ENCODE peak calls at places on chromosomes 13 and 19, in five cellular contexts. V, D, T, W and O are unnamed samples.

GRCh38 chr19:44308011-44308410 is 3.2 kb upstream of the ZNF235 start:
- DNase-seq in V (no peak), D (no peak), T (no peak), W (peak), O (no peak)

GRCh38 chr19:4908781-4909171 is 525 bp upstream of the UHRF1 start:
- DNase-seq in V (no peak), D (no peak), T (no peak), W (no peak), O (no peak)

GRCh38 chr13:44818428-44818827 is 170.8 kb downstream of the NUFIP1 start:
- DNase-seq in V (no peak), D (no peak), T (no peak), W (no peak), O (no peak)

GRCh38 chr13:84439108-84439507 is 556.8 kb upstream of the SLITRK1 start:
- DNase-seq in V (no peak), D (no peak), T (no peak), W (peak), O (no peak)

GRCh38 chr19:14187586-14187985 is 18.4 kb downstream of the ADGRL1 start:
- DNase-seq in V (no peak), D (no peak), T (no peak), W (no peak), O (no peak)

GRCh38 chr13:40136896-40137295 is 481.4 kb downstream of the COG6 start:
- DNase-seq in V (no peak), D (no peak), T (no peak), W (no peak), O (no peak)

GRCh38 chr19:5075603-5076002 is 106.7 kb downstream of the KDM4B start:
- DNase-seq in V (no peak), D (no peak), T (no peak), W (no peak), O (peak)

GRCh38 chr19:14434543-14435319 is 1.6 kb downstream of the PKN1 start:
- DNase-seq in V (peak), D (peak), T (peak), W (no peak), O (peak)

GRCh38 chr13:62483774-62484173 is 1068.1 kb upstream of the PCDH20 start:
- DNase-seq in V (no peak), D (no peak), T (no peak), W (no peak), O (no peak)

GRCh38 chr19:10269333-10270179 is 1.4 kb upstream of the ICAM1 start:
- DNase-seq in V (peak), D (peak), T (peak), W (no peak), O (peak)

GRCh38 chr13:100673831-100674362 is 698 bp downstream of the TMTC4 start:
- DNase-seq in V (peak), D (peak), T (peak), W (peak), O (peak)

GRCh38 chr13:32849369-32849768 is 166.9 kb upstream of the KL start:
- DNase-seq in V (no peak), D (no peak), T (no peak), W (no peak), O (peak)

GRCh38 chr13:37878496-37878895 is 8.9 kb upstream of the TRPC4 start:
- DNase-seq in V (no peak), D (no peak), T (no peak), W (no peak), O (no peak)

GRCh38 chr19:31214086-31214485 is 135.2 kb downstream of the TSHZ3 start:
- DNase-seq in V (peak), D (peak), T (peak), W (peak), O (peak)

GRCh38 chr13:48596128-48596429 is 57.6 kb upstream of the CYSLTR2 start:
- DNase-seq in V (no peak), D (no peak), T (no peak), W (no peak), O (peak)

GRCh38 chr13:100130092-100130491 is 41.2 kb downstream of the PCCA start:
- DNase-seq in V (no peak), D (peak), T (peak), W (no peak), O (no peak)